ENCODE peak calls at places on chromosomes 7 and 10, in nine cellular contexts. B is A549; R is right atrium auricular region; O is body of pancreas; Q is HepG2; K is CD4-positive, CD25-positive, alpha-beta regulatory T cell; I is neural progenitor cell; N is breast epithelium; C is ascending aorta. A is an unnamed sample.

GRCh38 chr10:50210876-50211275 is 40.4 kb downstream of the ASAH2 start:
- DNase-seq in B (no peak), R (no peak), O (no peak), Q (no peak), K (no peak), I (no peak), N (no peak), C (no peak), A (no peak)

GRCh38 chr7:116259821-116260440 is 49.6 kb downstream of the TES start:
- DNase-seq in B (peak; percentile 55), R (no peak), O (no peak), Q (no peak), K (no peak), I (no peak), N (no peak), C (no peak), A (no peak)

GRCh38 chr10:127376071-127376470 is 173.0 kb upstream of the NPS start:
- DNase-seq in B (no peak), R (no peak), O (no peak), Q (no peak), K (no peak), I (no peak), N (no peak), C (no peak), A (no peak)

GRCh38 chr7:11319491-11320274 is 346.0 kb downstream of the PHF14 start:
- DNase-seq in B (no peak), R (no peak), O (no peak), Q (no peak), K (no peak), I (no peak), N (no peak), C (no peak), A (no peak)

GRCh38 chr7:2609001-2609411 is 22.8 kb upstream of the TTYH3 start:
- DNase-seq in B (peak; percentile 59), R (no peak), O (peak; percentile 50), Q (peak; percentile 62), K (peak; percentile 69), I (peak; percentile 68), N (no peak), C (no peak), A (no peak)

GRCh38 chr10:43222296-43222695 is 44.6 kb downstream of the RASGEF1A start:
- DNase-seq in B (no peak), R (no peak), O (no peak), Q (no peak), K (no peak), I (no peak), N (no peak), C (no peak), A (no peak)

GRCh38 chr10:47294501-47294900 is 5.5 kb upstream of the GDF10 start:
- DNase-seq in B (no peak), R (peak; percentile 49), O (peak; percentile 1), Q (no peak), K (no peak), I (no peak), N (no peak), C (no peak), A (no peak)

GRCh38 chr10:91043173-91043910 is 122.5 kb upstream of the ANKRD1 start:
- DNase-seq in B (peak; percentile 25), R (no peak), O (peak; percentile 16), Q (peak; percentile 51), K (peak; percentile 22), I (peak; percentile 53), N (no peak), C (no peak), A (no peak)

GRCh38 chr7:21939858-21940322 is 5.8 kb downstream of the CDCA7L start:
- DNase-seq in B (no peak), R (no peak), O (no peak), Q (no peak), K (no peak), I (no peak), N (no peak), C (no peak), A (no peak)
- H3K4me1 ChIP-seq in B (no peaks in the 10 kb centered on the region), R (no peaks in the 10 kb centered on the region), O (peaks cover 22% of the 10 kb centered on the region), Q (no peaks in the 10 kb centered on the region), K (peaks cover 27% of the 10 kb centered on the region), I (peaks cover 18% of the 10 kb centered on the region), N (no peaks in the 10 kb centered on the region), C (peaks cover 4% of the 10 kb centered on the region), A (peaks cover 23% of the 10 kb centered on the region)

GRCh38 chr7:134461921-134462320 is 3.0 kb upstream of the AKR1B1 start:
- DNase-seq in B (no peak), R (no peak), O (no peak), Q (no peak), K (no peak), I (no peak), N (no peak), C (no peak), A (no peak)

GRCh38 chr7:134460000-134460399 is 1.1 kb upstream of the AKR1B1 start:
- DNase-seq in B (peak; percentile 58), R (no peak), O (no peak), Q (no peak), K (no peak), I (no peak), N (no peak), C (no peak), A (no peak)

GRCh38 chr7:134464496-134464895 is 5.6 kb upstream of the AKR1B1 start:
- DNase-seq in B (no peak), R (no peak), O (no peak), Q (no peak), K (no peak), I (no peak), N (no peak), C (no peak), A (no peak)

GRCh38 chr7:134462337-134462925 is 3.5 kb upstream of the AKR1B1 start:
- DNase-seq in B (peak; percentile 70), R (no peak), O (no peak), Q (peak; percentile 6), K (no peak), I (no peak), N (no peak), C (no peak), A (no peak)

DNA sequence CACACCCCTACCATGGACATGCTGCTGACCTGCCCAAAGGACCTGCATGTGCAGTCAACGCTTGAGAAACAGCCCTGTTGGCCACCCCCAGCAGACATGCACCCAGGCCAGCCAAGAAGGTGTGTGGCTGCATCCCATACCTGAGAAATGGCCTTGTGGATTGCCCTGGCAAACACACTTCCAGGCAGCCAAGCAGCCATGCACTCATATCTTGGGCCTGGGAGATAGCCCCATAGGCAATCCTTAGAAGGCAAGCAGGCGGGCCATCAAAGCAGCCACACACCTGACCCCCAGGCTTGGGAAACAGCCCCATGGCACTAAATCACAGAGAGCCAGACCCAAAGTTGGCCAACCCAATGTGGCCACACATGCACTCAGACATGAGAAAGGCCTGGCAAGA is 4.9 kb upstream of the AKR1B1 start:
- DNase-seq in B (no peak), R (no peak), O (no peak), Q (no peak), K (no peak), I (no peak), N (no peak), C (no peak), A (no peak)
- H3K4me1 ChIP-seq in B (peaks cover 35% of the 10 kb centered on the region), R (no peaks in the 10 kb centered on the region), O (peaks cover 5% of the 10 kb centered on the region), Q (peaks cover 11% of the 10 kb centered on the region), K (peaks cover 6% of the 10 kb centered on the region), I (no peaks in the 10 kb centered on the region), N (no peaks in the 10 kb centered on the region), C (peaks cover 4% of the 10 kb centered on the region), A (peaks cover 6% of the 10 kb centered on the region)

GRCh38 chr10:79318369-79318768 is 28.9 kb upstream of the PPIF start:
- DNase-seq in B (no peak), R (no peak), O (no peak), Q (no peak), K (no peak), I (no peak), N (no peak), C (no peak), A (no peak)
- H3K4me1 ChIP-seq in B (peaks cover 41% of the 10 kb centered on the region), R (no peaks in the 10 kb centered on the region), O (no peaks in the 10 kb centered on the region), Q (peaks cover 26% of the 10 kb centered on the region), K (peaks cover 69% of the 10 kb centered on the region), I (peaks cover 21% of the 10 kb centered on the region), N (no peaks in the 10 kb centered on the region), C (peaks cover 3% of the 10 kb centered on the region), A (no peaks in the 10 kb centered on the region)

DNA sequence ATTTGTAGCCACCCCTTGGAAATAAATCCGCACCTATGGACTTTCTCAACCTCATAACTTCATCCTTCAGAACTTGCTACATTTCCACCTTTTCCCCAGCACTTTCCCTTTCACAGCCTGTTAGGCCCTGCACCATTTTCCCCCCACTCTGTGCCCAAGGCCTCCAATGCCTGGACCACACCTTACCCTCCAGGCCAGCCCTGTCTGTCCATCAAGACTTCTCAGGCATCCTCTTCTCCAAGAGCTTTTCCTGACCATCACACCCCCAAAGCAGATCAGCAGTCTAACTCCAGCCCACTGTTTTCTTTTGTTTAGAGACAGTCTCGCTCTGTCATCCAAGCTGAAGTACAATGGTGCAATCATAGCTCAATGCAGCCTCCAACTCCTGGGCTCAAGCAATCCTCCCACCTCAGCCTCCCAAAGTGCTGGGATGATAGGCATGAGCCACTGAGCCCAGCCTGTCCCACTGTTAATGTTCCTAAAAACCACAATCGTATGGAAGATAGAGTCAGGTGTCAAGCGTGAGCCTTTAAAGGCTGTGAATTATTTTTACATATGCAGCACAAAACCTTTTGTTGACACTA is 116.8 kb downstream of the PARD3 start:
- DNase-seq in B (no peak), R (no peak), O (no peak), Q (no peak), K (no peak), I (no peak), N (no peak), C (no peak), A (no peak)
- H3K4me1 ChIP-seq in B (peaks cover 80% of the 10 kb centered on the region), R (no peaks in the 10 kb centered on the region), O (peaks cover 67% of the 10 kb centered on the region), Q (peaks cover 48% of the 10 kb centered on the region), K (no peaks in the 10 kb centered on the region), I (peaks cover 19% of the 10 kb centered on the region), N (peaks cover 8% of the 10 kb centered on the region), C (peaks cover 34% of the 10 kb centered on the region), A (peaks cover 24% of the 10 kb centered on the region)

DNA sequence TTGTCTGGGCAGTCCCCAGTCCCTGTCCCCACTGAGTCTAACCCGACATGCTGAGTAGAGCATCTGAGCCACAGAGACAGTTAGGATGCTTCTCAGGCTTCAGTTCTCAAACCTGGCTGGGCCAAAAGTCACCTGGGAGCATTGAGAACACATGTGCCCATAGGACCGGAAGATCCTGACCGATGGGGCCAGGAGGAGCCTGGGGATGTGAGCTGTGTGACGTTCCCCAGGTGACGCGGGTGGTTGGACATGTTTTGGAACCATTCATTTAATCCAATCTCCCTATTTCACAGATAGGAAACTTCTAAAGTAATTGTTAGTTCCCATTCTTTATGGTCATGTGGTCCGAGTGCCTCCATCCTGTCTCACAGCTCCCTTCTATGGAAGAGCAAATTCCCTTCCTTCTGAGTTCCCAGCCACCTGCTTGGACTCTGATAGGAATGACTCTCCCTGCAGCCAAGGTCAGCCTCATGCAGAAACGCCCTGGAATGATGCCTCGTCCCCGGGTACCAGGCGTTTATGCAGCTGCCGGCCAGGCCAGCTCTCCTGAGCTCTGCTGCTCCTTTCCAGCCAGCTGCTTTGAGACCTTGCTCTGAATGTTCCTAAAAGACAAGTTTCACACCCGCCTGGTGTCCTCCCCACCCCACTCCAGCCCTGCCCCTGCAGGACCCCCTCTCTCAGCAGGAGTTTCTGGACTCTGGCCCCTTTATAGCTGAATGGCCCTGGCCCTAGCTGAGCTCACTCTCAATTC is 166.5 kb upstream of the RHEB start:
- DNase-seq in B (no peak), R (no peak), O (no peak), Q (no peak), K (no peak), I (no peak), N (no peak), C (no peak), A (no peak)
- H3K4me1 ChIP-seq in B (peaks cover 51% of the 10 kb centered on the region), R (no peaks in the 10 kb centered on the region), O (peaks cover 27% of the 10 kb centered on the region), Q (peaks cover 12% of the 10 kb centered on the region), K (no peaks in the 10 kb centered on the region), I (no peaks in the 10 kb centered on the region), N (peaks cover 14% of the 10 kb centered on the region), C (peaks cover 28% of the 10 kb centered on the region), A (peaks cover 66% of the 10 kb centered on the region)

A was measured in Panc1.